ENCODE peak calls at places on chromosomes 2 and 18, in nine cellular contexts. One of them, this sample, is unnamed.

GRCh38 chr2:113734187-113734586 is 22.3 kb downstream of the SLC35F5 start:
- DNase-seq in anterior cingulate cortex: no peak
- DNase-seq in renal cortical epithelial cell: no peak
- DNase-seq in D721Med: no peak
- DNase-seq in pulmonary artery endothelial cell: no peak
- DNase-seq in iPS-NIHi11: no peak
- DNase-seq in AG04450: no peak
- DNase-seq in cardiac muscle cell: no peak
- DNase-seq in fibroblast of lung: no peak
- DNase-seq in this sample: no peak

GRCh38 chr2:77642339-77642738 is 120.2 kb upstream of the LRRTM4 start:
- DNase-seq in anterior cingulate cortex: no peak
- DNase-seq in renal cortical epithelial cell: no peak
- DNase-seq in D721Med: no peak
- DNase-seq in pulmonary artery endothelial cell: no peak
- DNase-seq in iPS-NIHi11: no peak
- DNase-seq in AG04450: no peak
- DNase-seq in cardiac muscle cell: no peak
- DNase-seq in fibroblast of lung: no peak
- DNase-seq in this sample: no peak

GRCh38 chr2:12649602-12650400 is 66.9 kb upstream of the TRIB2 start:
- DNase-seq in anterior cingulate cortex: no peak
- DNase-seq in renal cortical epithelial cell: peak; percentile 57
- DNase-seq in D721Med: no peak
- DNase-seq in pulmonary artery endothelial cell: no peak
- DNase-seq in iPS-NIHi11: no peak
- DNase-seq in AG04450: no peak
- DNase-seq in cardiac muscle cell: peak; percentile 7
- DNase-seq in fibroblast of lung: no peak
- DNase-seq in this sample: no peak

GRCh38 chr2:241850544-241851324 is 8.0 kb downstream of the PDCD1 start:
- DNase-seq in anterior cingulate cortex: no peak
- DNase-seq in renal cortical epithelial cell: no peak
- DNase-seq in D721Med: no peak
- DNase-seq in pulmonary artery endothelial cell: no peak
- DNase-seq in iPS-NIHi11: peak; percentile 38
- DNase-seq in AG04450: no peak
- DNase-seq in cardiac muscle cell: no peak
- DNase-seq in fibroblast of lung: no peak
- DNase-seq in this sample: no peak

GRCh38 chr2:209578394-209579006 is 154.7 kb downstream of the MAP2 start:
- DNase-seq in anterior cingulate cortex: no peak
- DNase-seq in renal cortical epithelial cell: no peak
- DNase-seq in D721Med: no peak
- DNase-seq in pulmonary artery endothelial cell: no peak
- DNase-seq in iPS-NIHi11: no peak
- DNase-seq in AG04450: no peak
- DNase-seq in cardiac muscle cell: no peak
- DNase-seq in fibroblast of lung: no peak
- DNase-seq in this sample: no peak

GRCh38 chr2:9102861-9103662 is 99.6 kb upstream of the MBOAT2 start:
- DNase-seq in anterior cingulate cortex: no peak
- DNase-seq in renal cortical epithelial cell: peak; percentile 93
- DNase-seq in D721Med: no peak
- DNase-seq in pulmonary artery endothelial cell: no peak
- DNase-seq in iPS-NIHi11: peak; percentile 50
- DNase-seq in AG04450: no peak
- DNase-seq in cardiac muscle cell: no peak
- DNase-seq in fibroblast of lung: peak; percentile 51
- DNase-seq in this sample: no peak

GRCh38 chr18:10406172-10406663 is 48.2 kb upstream of the APCDD1 start:
- DNase-seq in anterior cingulate cortex: no peak
- DNase-seq in renal cortical epithelial cell: no peak
- DNase-seq in D721Med: no peak
- DNase-seq in pulmonary artery endothelial cell: no peak
- DNase-seq in iPS-NIHi11: no peak
- DNase-seq in AG04450: no peak
- DNase-seq in cardiac muscle cell: no peak
- DNase-seq in fibroblast of lung: no peak
- DNase-seq in this sample: no peak

GRCh38 chr2:149098722-149099121 is 60.2 kb downstream of the LYPD6B start:
- DNase-seq in anterior cingulate cortex: no peak
- DNase-seq in renal cortical epithelial cell: peak; percentile 57
- DNase-seq in D721Med: no peak
- DNase-seq in pulmonary artery endothelial cell: no peak
- DNase-seq in iPS-NIHi11: no peak
- DNase-seq in AG04450: no peak
- DNase-seq in cardiac muscle cell: peak; percentile 25
- DNase-seq in fibroblast of lung: peak; percentile 89
- DNase-seq in this sample: no peak

GRCh38 chr2:85230637-85231036 is 97.2 kb downstream of the TGOLN2 start:
- DNase-seq in anterior cingulate cortex: no peak
- DNase-seq in renal cortical epithelial cell: no peak
- DNase-seq in D721Med: no peak
- DNase-seq in pulmonary artery endothelial cell: no peak
- DNase-seq in iPS-NIHi11: no peak
- DNase-seq in AG04450: no peak
- DNase-seq in cardiac muscle cell: no peak
- DNase-seq in fibroblast of lung: no peak
- DNase-seq in this sample: no peak

GRCh38 chr18:9421096-9421495 is 54.2 kb upstream of the RALBP1 start:
- DNase-seq in anterior cingulate cortex: no peak
- DNase-seq in renal cortical epithelial cell: no peak
- DNase-seq in D721Med: no peak
- DNase-seq in pulmonary artery endothelial cell: no peak
- DNase-seq in iPS-NIHi11: no peak
- DNase-seq in AG04450: no peak
- DNase-seq in cardiac muscle cell: no peak
- DNase-seq in fibroblast of lung: no peak
- DNase-seq in this sample: no peak

GRCh38 chr2:235024191-235024611 is 72.4 kb downstream of the SH3BP4 start:
- DNase-seq in anterior cingulate cortex: no peak
- DNase-seq in renal cortical epithelial cell: peak; percentile 53
- DNase-seq in D721Med: no peak
- DNase-seq in pulmonary artery endothelial cell: no peak
- DNase-seq in iPS-NIHi11: no peak
- DNase-seq in AG04450: no peak
- DNase-seq in cardiac muscle cell: no peak
- DNase-seq in fibroblast of lung: peak; percentile 63
- DNase-seq in this sample: no peak

GRCh38 chr2:212387146-212387545 is 151.5 kb downstream of the ERBB4 start:
- DNase-seq in anterior cingulate cortex: no peak
- DNase-seq in renal cortical epithelial cell: no peak
- DNase-seq in D721Med: no peak
- DNase-seq in pulmonary artery endothelial cell: no peak
- DNase-seq in iPS-NIHi11: no peak
- DNase-seq in AG04450: no peak
- DNase-seq in cardiac muscle cell: no peak
- DNase-seq in fibroblast of lung: peak; percentile 76
- DNase-seq in this sample: no peak

GRCh38 chr2:70995227-70995729 is 605 bp upstream of the TEX261 start:
- DNase-seq in anterior cingulate cortex: peak; percentile 55
- DNase-seq in renal cortical epithelial cell: peak; percentile 52
- DNase-seq in D721Med: no peak
- DNase-seq in pulmonary artery endothelial cell: no peak
- DNase-seq in iPS-NIHi11: peak; percentile 55
- DNase-seq in AG04450: no peak
- DNase-seq in cardiac muscle cell: peak; percentile 28
- DNase-seq in fibroblast of lung: peak; percentile 31
- DNase-seq in this sample: no peak

GRCh38 chr2:65015731-65016130 is 26.5 kb downstream of the SLC1A4 start:
- DNase-seq in anterior cingulate cortex: no peak
- DNase-seq in renal cortical epithelial cell: no peak
- DNase-seq in D721Med: no peak
- DNase-seq in pulmonary artery endothelial cell: no peak
- DNase-seq in iPS-NIHi11: no peak
- DNase-seq in AG04450: no peak
- DNase-seq in cardiac muscle cell: no peak
- DNase-seq in fibroblast of lung: peak; percentile 73
- DNase-seq in this sample: no peak

GRCh38 chr18:6561893-6562292 is 147.2 kb upstream of the L3MBTL4 start:
- DNase-seq in anterior cingulate cortex: no peak
- DNase-seq in renal cortical epithelial cell: no peak
- DNase-seq in D721Med: no peak
- DNase-seq in pulmonary artery endothelial cell: no peak
- DNase-seq in iPS-NIHi11: no peak
- DNase-seq in AG04450: no peak
- DNase-seq in cardiac muscle cell: no peak
- DNase-seq in fibroblast of lung: no peak
- DNase-seq in this sample: no peak

GRCh38 chr2:46780801-46781445 is 134.7 kb downstream of the MCFD2 start:
- DNase-seq in anterior cingulate cortex: no peak
- DNase-seq in renal cortical epithelial cell: no peak
- DNase-seq in D721Med: no peak
- DNase-seq in pulmonary artery endothelial cell: no peak
- DNase-seq in iPS-NIHi11: peak; percentile 81
- DNase-seq in AG04450: no peak
- DNase-seq in cardiac muscle cell: peak; percentile 67
- DNase-seq in fibroblast of lung: peak; percentile 57
- DNase-seq in this sample: no peak

GRCh38 chr2:230902180-230902899 is 22.7 kb downstream of the GPR55 start:
- DNase-seq in anterior cingulate cortex: no peak
- DNase-seq in renal cortical epithelial cell: peak; percentile 41
- DNase-seq in D721Med: no peak
- DNase-seq in pulmonary artery endothelial cell: peak; percentile 10
- DNase-seq in iPS-NIHi11: peak; percentile 82
- DNase-seq in AG04450: peak; percentile 42
- DNase-seq in cardiac muscle cell: peak; percentile 85
- DNase-seq in fibroblast of lung: peak; percentile 48
- DNase-seq in this sample: peak; percentile 54

GRCh38 chr2:238916875-238917590 is 69.1 kb downstream of the TWIST2 start:
- DNase-seq in anterior cingulate cortex: no peak
- DNase-seq in renal cortical epithelial cell: peak; percentile 28
- DNase-seq in D721Med: no peak
- DNase-seq in pulmonary artery endothelial cell: no peak
- DNase-seq in iPS-NIHi11: no peak
- DNase-seq in AG04450: no peak
- DNase-seq in cardiac muscle cell: no peak
- DNase-seq in fibroblast of lung: peak; percentile 46
- DNase-seq in this sample: no peak

GRCh38 chr2:37585982-37586621 is 85.3 kb downstream of the CDC42EP3 start:
- DNase-seq in anterior cingulate cortex: no peak
- DNase-seq in renal cortical epithelial cell: peak; percentile 87
- DNase-seq in D721Med: no peak
- DNase-seq in pulmonary artery endothelial cell: peak; percentile 79
- DNase-seq in iPS-NIHi11: no peak
- DNase-seq in AG04450: no peak
- DNase-seq in cardiac muscle cell: peak; percentile 76
- DNase-seq in fibroblast of lung: peak; percentile 98
- DNase-seq in this sample: peak; percentile 82

GRCh38 chr2:217790681-217791392 is 212.0 kb downstream of the TNS1 start:
- DNase-seq in anterior cingulate cortex: no peak
- DNase-seq in renal cortical epithelial cell: peak; percentile 72
- DNase-seq in D721Med: no peak
- DNase-seq in pulmonary artery endothelial cell: no peak
- DNase-seq in iPS-NIHi11: no peak
- DNase-seq in AG04450: peak; percentile 24
- DNase-seq in cardiac muscle cell: peak; percentile 54
- DNase-seq in fibroblast of lung: peak; percentile 78
- DNase-seq in this sample: no peak

GRCh38 chr2:150142561-150142960 is 344.9 kb downstream of the RND3 start:
- DNase-seq in anterior cingulate cortex: no peak
- DNase-seq in renal cortical epithelial cell: no peak
- DNase-seq in D721Med: no peak
- DNase-seq in pulmonary artery endothelial cell: no peak
- DNase-seq in iPS-NIHi11: no peak
- DNase-seq in AG04450: no peak
- DNase-seq in cardiac muscle cell: peak; percentile 60
- DNase-seq in fibroblast of lung: peak; percentile 88
- DNase-seq in this sample: peak; percentile 50

GRCh38 chr2:175167076-175167791 is 769 bp downstream of the ATF2 start:
- DNase-seq in anterior cingulate cortex: peak; percentile 47
- DNase-seq in renal cortical epithelial cell: peak; percentile 31
- DNase-seq in D721Med: no peak
- DNase-seq in pulmonary artery endothelial cell: no peak
- DNase-seq in iPS-NIHi11: peak; percentile 47
- DNase-seq in AG04450: no peak
- DNase-seq in cardiac muscle cell: peak; percentile 55
- DNase-seq in fibroblast of lung: peak; percentile 49
- DNase-seq in this sample: no peak

GRCh38 chr2:32783468-32783867 is 155.6 kb downstream of the TTC27 start:
- DNase-seq in anterior cingulate cortex: no peak
- DNase-seq in renal cortical epithelial cell: no peak
- DNase-seq in D721Med: no peak
- DNase-seq in pulmonary artery endothelial cell: no peak
- DNase-seq in iPS-NIHi11: no peak
- DNase-seq in AG04450: no peak
- DNase-seq in cardiac muscle cell: peak; percentile 68
- DNase-seq in fibroblast of lung: no peak
- DNase-seq in this sample: no peak

GRCh38 chr2:74587664-74588277 is 33.3 kb downstream of the DOK1 start:
- DNase-seq in anterior cingulate cortex: peak; percentile 6
- DNase-seq in renal cortical epithelial cell: peak; percentile 59
- DNase-seq in D721Med: no peak
- DNase-seq in pulmonary artery endothelial cell: no peak
- DNase-seq in iPS-NIHi11: peak; percentile 79
- DNase-seq in AG04450: no peak
- DNase-seq in cardiac muscle cell: peak; percentile 85
- DNase-seq in fibroblast of lung: peak; percentile 58
- DNase-seq in this sample: peak; percentile 56

GRCh38 chr18:62790836-62791772 is 75.8 kb downstream of the PHLPP1 start:
- DNase-seq in anterior cingulate cortex: no peak
- DNase-seq in renal cortical epithelial cell: no peak
- DNase-seq in D721Med: no peak
- DNase-seq in pulmonary artery endothelial cell: no peak
- DNase-seq in iPS-NIHi11: no peak
- DNase-seq in AG04450: no peak
- DNase-seq in cardiac muscle cell: peak; percentile 25
- DNase-seq in fibroblast of lung: peak; percentile 76
- DNase-seq in this sample: no peak

GRCh38 chr2:80205498-80205897 is 99.1 kb downstream of the LRRTM1 start:
- DNase-seq in anterior cingulate cortex: no peak
- DNase-seq in renal cortical epithelial cell: no peak
- DNase-seq in D721Med: no peak
- DNase-seq in pulmonary artery endothelial cell: no peak
- DNase-seq in iPS-NIHi11: no peak
- DNase-seq in AG04450: no peak
- DNase-seq in cardiac muscle cell: no peak
- DNase-seq in fibroblast of lung: no peak
- DNase-seq in this sample: no peak

GRCh38 chr2:215332876-215333600 is 21.2 kb downstream of the ATIC start:
- DNase-seq in anterior cingulate cortex: no peak
- DNase-seq in renal cortical epithelial cell: peak; percentile 95
- DNase-seq in D721Med: no peak
- DNase-seq in pulmonary artery endothelial cell: no peak
- DNase-seq in iPS-NIHi11: no peak
- DNase-seq in AG04450: no peak
- DNase-seq in cardiac muscle cell: no peak
- DNase-seq in fibroblast of lung: no peak
- DNase-seq in this sample: no peak

GRCh38 chr2:203534486-203535077 is 519 bp downstream of the RAPH1 start:
- DNase-seq in anterior cingulate cortex: peak; percentile 43
- DNase-seq in renal cortical epithelial cell: no peak
- DNase-seq in D721Med: no peak
- DNase-seq in pulmonary artery endothelial cell: no peak
- DNase-seq in iPS-NIHi11: no peak
- DNase-seq in AG04450: no peak
- DNase-seq in cardiac muscle cell: peak; percentile 32
- DNase-seq in fibroblast of lung: peak; percentile 33
- DNase-seq in this sample: no peak